ENCODE peak calls at places on chromosomes 16 and 17, in six cellular contexts. P, W, F, S, U and V are unnamed samples.

GRCh38 chr17:78852709-78853111 is 12.1 kb upstream of the USP36 start:
- DNase-seq in P (no peak), U (no peak), W (no peak), S (no peak), F (no peak), V (no peak)

GRCh38 chr17:48113201-48113676 is 5.7 kb downstream of the SNX11 start:
- DNase-seq in U (no peak), W (peak; percentile 45), S (peak; percentile 79), P (no peak), F (peak; percentile 48), V (peak; percentile 6)

GRCh38 chr17:5499790-5500189 is 13.4 kb downstream of the MIS12 start:
- DNase-seq in F (no peak), U (peak; percentile 64), S (no peak), P (no peak), W (no peak), V (no peak)

GRCh38 chr17:28057731-28058246 is 15.3 kb downstream of the NLK start:
- DNase-seq in W (no peak), F (no peak), S (no peak), U (no peak), P (peak; percentile 43), V (no peak)

GRCh38 chr17:49201481-49201927 is 8.9 kb downstream of the GNGT2 start:
- DNase-seq in P (no peak), U (no peak), W (no peak), F (no peak), S (no peak), V (no peak)

GRCh38 chr17:37839196-37839978 is 84.8 kb upstream of the TBC1D3K start:
- DNase-seq in F (no peak), S (no peak), U (no peak), P (no peak), W (no peak), V (no peak)

GRCh38 chr16:66471264-66471663 is 44.2 kb downstream of the BEAN1 start:
- DNase-seq in P (no peak), W (no peak), S (peak; percentile 60), U (no peak), F (no peak), V (no peak)

GRCh38 chr16:5852151-5852550 is 754.6 kb upstream of the EEF2KMT start:
- DNase-seq in S (no peak), P (no peak), F (no peak), W (no peak), U (no peak), V (no peak)

GRCh38 chr16:71364306-71364705 is 5.8 kb downstream of the CALB2 start:
- DNase-seq in P (no peak), W (no peak), F (no peak), S (no peak), U (no peak), V (no peak)

GRCh38 chr16:14652726-14653125 is 20.0 kb downstream of the BFAR start:
- DNase-seq in U (no peak), P (no peak), W (no peak), S (no peak), F (no peak), V (no peak)

GRCh38 chr17:16417896-16418683 is 2.7 kb downstream of the TRPV2 start:
- DNase-seq in S (no peak), P (no peak), F (no peak), W (no peak), U (no peak), V (no peak)

GRCh38 chr16:526181-527014 is 1.1 kb upstream of the CAPN15 start:
- DNase-seq in W (no peak), S (no peak), P (no peak), U (peak; percentile 50), F (peak; percentile 45), V (no peak)

GRCh38 chr17:67160791-67161190 is 84.2 kb downstream of the HELZ start:
- DNase-seq in S (no peak), P (no peak), F (no peak), U (no peak), W (no peak), V (no peak)

GRCh38 chr17:50363217-50364060 is 9.5 kb downstream of the MRPL27 start:
- DNase-seq in U (peak; percentile 50), F (no peak), S (peak; percentile 19), P (no peak), W (no peak), V (no peak)

GRCh38 chr16:88763502-88764053 is 21.4 kb downstream of the PIEZO1 start:
- DNase-seq in P (no peak), U (no peak), F (no peak), W (no peak), S (no peak), V (no peak)

GRCh38 chr17:45345554-45346254 is 28.9 kb upstream of the MAP3K14 start:
- DNase-seq in P (peak; percentile 55), U (no peak), W (no peak), F (no peak), S (no peak), V (no peak)

GRCh38 chr16:52407778-52408177 is 139.2 kb downstream of the TOX3 start:
- DNase-seq in W (no peak), S (no peak), P (no peak), F (no peak), U (no peak), V (no peak)

GRCh38 chr16:83574388-83574787 is 233.4 kb upstream of the HSBP1 start:
- DNase-seq in F (no peak), P (peak; percentile 63), U (no peak), S (no peak), W (no peak), V (no peak)

GRCh38 chr17:55410722-55411462 is 10.7 kb downstream of the MMD start:
- DNase-seq in S (no peak), W (no peak), P (no peak), F (no peak), U (no peak), V (no peak)

GRCh38 chr16:84823484-84823883 is 3.7 kb downstream of the CRISPLD2 start:
- DNase-seq in P (no peak), W (no peak), F (no peak), U (no peak), S (no peak), V (no peak)

GRCh38 chr16:76194621-76195015 is 82.6 kb upstream of the CNTNAP4 start:
- DNase-seq in F (no peak), S (no peak), U (no peak), W (no peak), P (no peak), V (no peak)

GRCh38 chr17:73650147-73650546 is 5.9 kb upstream of the SDK2 start:
- DNase-seq in S (no peak), P (no peak), W (no peak), F (no peak), U (no peak), V (no peak)

GRCh38 chr17:77822302-77823030 is 136.0 kb upstream of the TNRC6C start:
- DNase-seq in S (peak; percentile 77), W (no peak), U (no peak), F (no peak), P (no peak), V (no peak)

GRCh38 chr17:29078183-29079045 is 35.5 kb downstream of the PIPOX start:
- DNase-seq in U (no peak), P (no peak), S (no peak), W (no peak), F (no peak), V (no peak)

GRCh38 chr16:54954220-54954619 is 23.6 kb downstream of the IRX5 start:
- DNase-seq in S (no peak), W (no peak), F (no peak), U (no peak), P (no peak), V (no peak)

GRCh38 chr17:54544239-54544638 is 356.4 kb upstream of the TOM1L1 start:
- DNase-seq in W (no peak), F (no peak), U (peak; percentile 84), S (no peak), P (no peak), V (no peak)

GRCh38 chr16:47311738-47312505 is 148.9 kb downstream of the ITFG1 start:
- DNase-seq in S (no peak), W (no peak), F (no peak), U (no peak), P (no peak), V (no peak)

GRCh38 chr16:87192418-87193073 is 124.6 kb downstream of the C16orf95 start:
- DNase-seq in W (no peak), U (no peak), F (no peak), S (no peak), P (no peak), V (no peak)

GRCh38 chr16:80113876-80114574 is 426.8 kb upstream of the DYNLRB2 start:
- DNase-seq in W (no peak), F (no peak), S (no peak), P (no peak), U (no peak), V (no peak)

GRCh38 chr16:50467943-50468748 is 80.0 kb upstream of the NKD1 start:
- DNase-seq in U (peak; percentile 72), F (peak; percentile 38), W (no peak), P (no peak), S (no peak), V (no peak)

GRCh38 chr17:79420318-79421243 is 190.3 kb downstream of the RBFOX3 start:
- DNase-seq in F (peak; percentile 61), S (no peak), W (no peak), U (no peak), P (no peak), V (no peak)

GRCh38 chr16:82627811-82628339 is 1.1 kb downstream of the CDH13 start:
- DNase-seq in W (no peak), P (no peak), S (no peak), U (no peak), F (no peak), V (no peak)